ENCODE peak calls at places on chromosomes 12 and 14, in seven cellular contexts. E is glutamatergic neuron; V is HL-60; G is endothelial cell of umbilical vein; N is ovary; H is ascending aorta; L is CD4-positive, alpha-beta T cell. J is an unnamed sample.

GRCh38 chr12:62899568-62900390 is 35.2 kb downstream of the PPM1H start:
- DNase-seq in G (no peak), H (no peak), N (no peak), V (no peak), E (no peak), L (no peak), J (no peak)

GRCh38 chr14:105187935-105188524 is 6.9 kb upstream of the NUDT14 start:
- DNase-seq in N (no peak), V (no peak), H (no peak), L (no peak), G (no peak), E (no peak), J (no peak)

GRCh38 chr12:85283560-85283959 is 3.5 kb downstream of the ALX1 start:
- DNase-seq in V (no peak), N (no peak), G (no peak), L (no peak), E (no peak), H (no peak), J (no peak)

GRCh38 chr12:132886529-132887477 is 602 bp downstream of the CHFR start:
- DNase-seq in L (peak), V (peak), H (peak), G (peak), N (no peak), E (no peak), J (no peak)

GRCh38 chr12:879641-880040 is 69.9 kb downstream of the RAD52 start:
- DNase-seq in L (no peak), V (no peak), N (no peak), E (peak), H (no peak), G (no peak), J (no peak)

GRCh38 chr12:26435005-26435404 is 239.6 kb downstream of the SSPN start:
- DNase-seq in L (no peak), N (no peak), G (no peak), H (no peak), V (no peak), E (no peak), J (no peak)

GRCh38 chr14:101018561-101019290 is 115.2 kb upstream of the RTL1 start:
- DNase-seq in L (no peak), G (no peak), E (no peak), V (no peak), N (peak), H (peak), J (no peak)

GRCh38 chr12:127785936-127786335 is 481.0 kb upstream of the TMEM132C start:
- DNase-seq in H (no peak), V (no peak), L (no peak), E (no peak), G (no peak), N (no peak), J (no peak)

GRCh38 chr14:51182166-51182565 is 57.9 kb upstream of the TMX1 start:
- DNase-seq in L (no peak), N (no peak), G (peak), E (no peak), V (no peak), H (no peak), J (no peak)

GRCh38 chr12:89370850-89371249 is 18.5 kb upstream of the DUSP6 start:
- DNase-seq in H (no peak), V (no peak), G (peak), E (peak), L (no peak), N (no peak), J (no peak)

GRCh38 chr14:32576088-32576795 is 247.1 kb downstream of the AKAP6 start:
- DNase-seq in E (no peak), V (peak), H (no peak), G (peak), N (peak), L (no peak), J (no peak)

GRCh38 chr12:106113042-106113441 is 25.7 kb downstream of the NUAK1 start:
- DNase-seq in V (no peak), E (no peak), L (no peak), N (no peak), H (no peak), G (no peak), J (no peak)

GRCh38 chr14:59425322-59425945 is 39.7 kb downstream of the GPR135 start:
- DNase-seq in L (no peak), H (no peak), N (no peak), V (peak), E (no peak), G (no peak), J (no peak)

GRCh38 chr12:102873077-102873476 is 44.0 kb downstream of the PAH start:
- DNase-seq in V (no peak), G (no peak), H (no peak), L (no peak), E (no peak), N (no peak), J (no peak)
- TF ChIP-seq CTCF in V (no peak), G (no peak), H (no peak), L (no peak), E (no peak), N (no peak), J (no peak)

GRCh38 chr14:90815567-90815816 is 738 bp downstream of the TTC7B start:
- DNase-seq in N (no peak), V (no peak), H (no peak), G (no peak), L (no peak), E (no peak), J (no peak)

GRCh38 chr14:90818715-90819114 is 2.5 kb upstream of the TTC7B start:
- DNase-seq in L (no peak), H (no peak), V (no peak), N (no peak), E (no peak), G (no peak), J (no peak)

GRCh38 chr14:90815817-90816662 is at the start of gene TTC7B:
- DNase-seq in H (no peak), E (peak), V (peak), G (no peak), L (no peak), N (peak), J (no peak)

GRCh38 chr14:90814806-90815566 is 1.2 kb downstream of the TTC7B start:
- DNase-seq in G (no peak), N (no peak), E (no peak), H (no peak), L (no peak), V (no peak), J (no peak)

GRCh38 chr14:90816686-90817436 is 631 bp upstream of the TTC7B start:
- DNase-seq in H (no peak), N (no peak), V (no peak), G (no peak), E (no peak), L (no peak), J (no peak)
- TF ChIP-seq CTCF in H (no peak), N (no peak), V (no peak), G (no peak), E (no peak), L (no peak), J (no peak)

GRCh38 chr12:79482323-79482722 is 208.4 kb downstream of the PAWR start:
- DNase-seq in E (no peak), G (no peak), N (no peak), V (no peak), L (no peak), H (no peak), J (no peak)

GRCh38 chr12:79487386-79488110 is 203.2 kb downstream of the PAWR start:
- DNase-seq in H (no peak), N (no peak), L (no peak), E (no peak), V (no peak), G (no peak), J (no peak)

GRCh38 chr12:79482921-79483320 is 207.8 kb downstream of the PAWR start:
- DNase-seq in L (no peak), G (no peak), E (no peak), V (no peak), N (no peak), H (no peak), J (no peak)
- TF ChIP-seq CTCF in L (no peak), G (no peak), E (no peak), V (no peak), N (no peak), H (no peak), J (no peak)

GRCh38 chr12:120581998-120582397 is 796 bp upstream of the POP5 start:
- DNase-seq in H (no peak), G (peak), V (no peak), E (no peak), N (no peak), L (no peak), J (no peak)

GRCh38 chr12:120586860-120587259 is 5.7 kb upstream of the POP5 start:
- DNase-seq in L (no peak), H (no peak), G (no peak), V (no peak), E (no peak), N (no peak), J (no peak)

GRCh38 chr12:120583478-120584030 is 2.4 kb upstream of the POP5 start:
- DNase-seq in V (peak), G (peak), H (peak), N (peak), E (peak), L (peak), J (no peak)

GRCh38 chr12:120586216-120586615 is 5.0 kb upstream of the POP5 start:
- DNase-seq in L (no peak), G (no peak), E (no peak), H (no peak), N (no peak), V (no peak), J (no peak)

DNA sequence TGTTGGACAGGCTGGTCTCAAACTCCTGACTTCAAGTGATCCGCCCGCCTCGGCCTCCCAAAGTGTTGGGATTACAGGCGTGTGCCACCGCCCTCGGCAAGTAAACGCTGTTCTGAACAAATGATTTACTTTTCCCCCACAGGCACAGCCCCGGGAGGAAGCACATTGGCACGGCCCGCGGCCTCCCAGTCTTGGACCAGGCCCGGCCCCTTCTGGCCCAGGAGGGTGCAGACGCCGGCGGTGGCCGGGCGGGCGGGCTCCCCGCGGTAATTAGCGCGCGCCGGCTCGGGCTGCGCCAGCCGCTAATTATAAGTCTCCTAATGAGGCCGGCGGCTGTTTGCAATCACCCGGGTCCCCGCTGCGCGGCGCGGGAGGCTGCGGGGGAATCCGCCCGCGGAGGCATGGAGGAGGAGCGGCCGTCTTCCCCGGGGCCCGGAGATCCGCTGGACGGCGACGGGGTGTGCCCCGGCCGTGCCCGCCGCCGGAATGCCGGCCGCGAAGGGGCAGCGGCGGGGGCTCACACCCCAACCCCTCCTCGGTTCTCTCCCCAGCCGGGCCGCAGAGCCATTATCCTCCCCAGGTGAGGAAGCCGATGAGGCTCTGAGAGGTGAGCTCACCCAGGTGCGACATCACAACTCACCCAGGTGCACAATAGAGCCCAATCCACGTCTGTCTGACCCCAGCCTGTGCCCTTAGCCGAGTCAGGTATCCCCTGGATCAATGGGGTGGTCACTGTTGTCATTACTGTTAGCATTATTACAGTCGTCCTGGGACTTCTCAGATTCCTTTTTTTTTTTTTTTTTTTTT is 3.3 kb upstream of the POP5 start:
- DNase-seq in V (peak), E (peak), H (peak), N (peak), L (peak), G (peak), J (no peak)
- TF ChIP-seq CTCF in V (peak), E (peak), H (peak), N (peak), L (no peak), G (peak), J (peak)

DNA sequence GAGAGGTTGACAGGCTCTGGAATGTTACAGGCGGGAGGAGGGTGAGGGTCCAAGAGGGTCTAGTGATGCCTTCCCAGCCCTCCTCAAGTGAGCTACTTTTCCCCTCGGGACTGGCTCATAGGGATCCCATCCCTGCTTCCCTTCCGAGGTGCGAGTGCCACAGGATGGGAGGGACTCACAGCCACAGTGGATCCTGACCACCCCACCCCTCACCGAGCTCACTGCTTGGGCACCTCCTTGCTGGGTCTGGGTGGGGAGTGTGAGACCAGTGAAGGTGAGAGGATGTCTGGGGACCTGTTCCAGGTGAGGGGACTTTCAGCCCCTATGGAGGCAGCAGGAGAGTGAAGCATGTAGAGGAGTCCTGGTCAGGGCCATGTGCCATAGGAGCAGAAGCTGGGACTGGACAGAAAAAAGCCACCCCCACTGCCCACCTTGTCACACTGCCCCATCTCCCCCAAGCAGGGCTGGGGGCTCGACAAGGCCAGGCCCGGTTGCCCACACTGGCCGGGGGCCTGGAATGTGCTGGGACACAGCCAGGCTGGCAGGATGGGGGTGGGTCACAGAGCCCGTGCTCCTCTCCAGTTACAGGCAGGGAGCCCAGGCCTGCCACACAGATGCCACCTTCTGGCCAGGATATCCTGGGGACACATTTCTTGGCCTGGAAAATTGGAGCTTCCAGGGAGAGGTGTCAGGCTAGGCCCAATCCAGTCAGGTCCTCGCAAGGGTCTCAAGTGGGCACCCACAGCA is 1.7 kb upstream of the TNS2 start:
- DNase-seq in E (peak), H (peak), N (peak), G (peak), L (no peak), V (no peak), J (no peak)
- TF ChIP-seq CTCF in E (no peak), H (peak), N (no peak), G (no peak), L (no peak), V (no peak), J (peak)

GRCh38 chr12:103836345-103836744 is 4.7 kb downstream of the NT5DC3 start:
- DNase-seq in V (no peak), L (no peak), H (no peak), N (no peak), G (no peak), E (no peak), J (no peak)

GRCh38 chr12:103832048-103832798 is 8.8 kb downstream of the NT5DC3 start:
- DNase-seq in G (no peak), E (no peak), H (no peak), V (no peak), N (no peak), L (no peak), J (no peak)

GRCh38 chr12:103834897-103835390 is 6.1 kb downstream of the NT5DC3 start:
- DNase-seq in L (no peak), G (no peak), N (no peak), H (no peak), E (peak), V (no peak), J (no peak)

GRCh38 chr12:103833095-103833777 is 7.8 kb downstream of the NT5DC3 start:
- DNase-seq in G (no peak), N (no peak), E (no peak), H (no peak), V (no peak), L (no peak), J (peak)

DNA sequence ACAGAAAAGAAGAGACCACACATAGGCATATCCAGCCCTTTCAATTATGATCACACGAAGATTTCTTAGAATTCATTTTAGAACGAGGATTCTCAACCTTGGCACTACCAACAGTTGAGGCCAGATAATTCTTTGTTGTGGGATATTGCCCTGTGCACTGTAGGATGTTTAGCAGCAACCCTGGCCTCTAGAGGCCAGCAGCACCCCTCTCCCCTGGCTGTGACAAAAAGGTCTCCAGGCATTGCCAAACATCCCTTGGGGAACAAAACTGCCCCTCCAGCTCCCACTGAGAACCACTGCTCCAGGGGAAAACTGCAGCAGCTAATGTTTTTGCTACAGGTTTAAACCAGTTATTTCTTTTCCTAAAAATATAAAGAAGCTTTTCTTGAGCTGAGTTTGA is 7.1 kb downstream of the NT5DC3 start:
- DNase-seq in V (no peak), H (no peak), E (no peak), L (no peak), G (no peak), N (no peak), J (no peak)
- TF ChIP-seq CTCF in V (no peak), H (no peak), E (no peak), L (no peak), G (no peak), N (no peak), J (no peak)

J was measured in AG04449.